ENCODE peak calls at places on chromosome 21, in nine cellular contexts. B, M, G, W, A, V, Y, H and S are unnamed samples.

GRCh38 chr21:17903029-17903806 is 84.1 kb upstream of the C21orf91 start:
- DNase-seq in B (no peak), M (no peak), G (no peak), W (peak; percentile 59), A (peak; percentile 60), V (peak; percentile 49), Y (no peak), H (peak; percentile 73), S (no peak)

GRCh38 chr21:35408401-35408800 is 359.3 kb upstream of the RUNX1 start:
- DNase-seq in B (no peak), M (no peak), G (no peak), W (peak; percentile 77), A (no peak), V (peak; percentile 58), Y (no peak), H (no peak), S (no peak)

GRCh38 chr21:35319684-35320083 is 270.6 kb upstream of the RUNX1 start:
- DNase-seq in B (no peak), M (no peak), G (no peak), W (peak; percentile 54), A (no peak), V (no peak), Y (no peak), H (peak; percentile 12), S (no peak)

GRCh38 chr21:28521932-28522826 is 470.5 kb downstream of the LTN1 start:
- DNase-seq in B (no peak), M (no peak), G (peak; percentile 49), W (peak; percentile 62), A (peak; percentile 60), V (peak; percentile 79), Y (no peak), H (peak; percentile 54), S (peak; percentile 47)

GRCh38 chr21:35398366-35398982 is 349.4 kb upstream of the RUNX1 start:
- DNase-seq in B (no peak), M (no peak), G (no peak), W (peak; percentile 30), A (peak; percentile 40), V (peak; percentile 15), Y (no peak), H (no peak), S (no peak)

GRCh38 chr21:21200939-21201610 is 202.9 kb downstream of the NCAM2 start:
- DNase-seq in B (no peak), M (no peak), G (no peak), W (peak; percentile 50), A (peak; percentile 53), V (peak; percentile 49), Y (no peak), H (no peak), S (peak; percentile 2)

GRCh38 chr21:15051652-15052554 is 12.9 kb downstream of the NRIP1 start:
- DNase-seq in B (no peak), M (no peak), G (no peak), W (no peak), A (peak; percentile 53), V (peak; percentile 47), Y (no peak), H (peak; percentile 61), S (peak; percentile 43)

GRCh38 chr21:38920631-38921398 is 115.1 kb downstream of the ETS2 start:
- DNase-seq in B (no peak), M (no peak), G (no peak), W (peak; percentile 68), A (peak; percentile 76), V (peak; percentile 72), Y (no peak), H (peak; percentile 78), S (no peak)

GRCh38 chr21:38990424-38990794 is 184.7 kb downstream of the ETS2 start:
- DNase-seq in B (no peak), M (no peak), G (no peak), W (no peak), A (no peak), V (no peak), Y (peak; percentile 74), H (no peak), S (no peak)

GRCh38 chr21:29155118-29155932 is 24.9 kb downstream of the MAP3K7CL start:
- DNase-seq in B (no peak), M (no peak), G (no peak), W (peak; percentile 76), A (peak; percentile 95), V (peak; percentile 62), Y (peak; percentile 71), H (peak; percentile 39), S (peak; percentile 84)

GRCh38 chr21:34813266-34813886 is 144.6 kb downstream of the CLIC6 start:
- DNase-seq in B (no peak), M (no peak), G (peak; percentile 50), W (peak; percentile 78), A (peak; percentile 81), V (peak; percentile 90), Y (no peak), H (peak; percentile 72), S (peak; percentile 72)

GRCh38 chr21:38987551-38988210 is 182.0 kb downstream of the ETS2 start:
- DNase-seq in B (no peak), M (no peak), G (no peak), W (peak; percentile 24), A (no peak), V (no peak), Y (no peak), H (no peak), S (no peak)

GRCh38 chr21:31457675-31458074 is 113.6 kb upstream of the TIAM1 start:
- DNase-seq in B (no peak), M (no peak), G (no peak), W (no peak), A (no peak), V (no peak), Y (no peak), H (no peak), S (no peak)

GRCh38 chr21:26027696-26028095 is 142.9 kb downstream of the APP start:
- DNase-seq in B (no peak), M (no peak), G (no peak), W (no peak), A (no peak), V (peak; percentile 16), Y (no peak), H (no peak), S (no peak)

GRCh38 chr21:15522148-15522547 is 207.6 kb upstream of the USP25 start:
- DNase-seq in B (no peak), M (no peak), G (no peak), W (no peak), A (no peak), V (no peak), Y (no peak), H (no peak), S (no peak)

GRCh38 chr21:42659416-42660117 is 6.1 kb downstream of the PDE9A start:
- DNase-seq in B (no peak), M (no peak), G (no peak), W (no peak), A (no peak), V (no peak), Y (no peak), H (no peak), S (no peak)
- H3K4me3 ChIP-seq in B (no peak overlapping the region), M (no peak overlapping the region), G (no peak overlapping the region), W (no peak overlapping the region), A (no peak overlapping the region), V (no peak overlapping the region), Y (no peak overlapping the region), H (no peak overlapping the region), S (no peak overlapping the region)

DNA sequence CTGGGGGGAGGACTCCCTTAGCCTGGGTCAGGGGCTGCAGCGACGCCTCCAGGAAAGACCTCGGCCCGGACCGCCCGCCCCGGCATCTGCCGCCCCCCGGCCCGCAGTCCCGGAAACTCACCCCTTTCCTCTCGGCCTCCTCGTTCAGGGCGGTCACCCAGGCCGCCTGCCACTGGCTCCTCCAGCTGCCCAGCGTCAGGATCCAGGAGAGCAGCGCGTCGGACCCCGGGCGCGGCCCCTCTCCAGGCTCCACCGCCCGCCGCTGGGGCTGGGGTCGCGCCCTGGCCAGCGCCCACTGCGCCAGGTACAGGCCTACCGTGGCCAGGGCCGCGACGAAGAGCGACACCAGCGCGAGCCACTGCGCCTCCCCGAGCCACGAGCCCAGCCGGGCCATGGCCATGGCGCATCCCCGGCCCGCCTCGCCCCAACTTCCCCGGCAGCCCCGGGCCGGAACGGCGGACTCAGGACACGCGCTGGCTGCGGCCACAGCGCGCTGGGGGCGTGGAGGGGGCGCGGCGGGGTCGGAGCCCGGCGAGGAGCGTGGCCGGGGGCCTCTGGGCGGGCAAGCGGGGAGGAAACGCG is 478 bp downstream of the C2CD2 start:
- DNase-seq in B (no peak), M (no peak), G (no peak), W (peak; percentile 65), A (no peak), V (no peak), Y (peak; percentile 78), H (peak; percentile 23), S (no peak)
- H3K4me3 ChIP-seq in B (peak overlapping the region; percentile 76), M (peak overlapping the region; percentile 27), G (peak overlapping the region; percentile 70), W (peak overlapping the region; percentile 79), A (peak overlapping the region; percentile 49), V (peak overlapping the region; percentile 92), Y (peak overlapping the region; percentile 78), H (peak overlapping the region; percentile 76), S (peak overlapping the region; percentile 67)

GRCh38 chr21:36697473-36698159 is 1.3 kb upstream of the SIM2 start:
- DNase-seq in B (no peak), M (no peak), G (no peak), W (no peak), A (no peak), V (no peak), Y (peak; percentile 57), H (no peak), S (no peak)

GRCh38 chr21:36700295-36700960 is 1.5 kb downstream of the SIM2 start:
- DNase-seq in B (no peak), M (no peak), G (no peak), W (no peak), A (no peak), V (no peak), Y (no peak), H (no peak), S (no peak)

GRCh38 chr21:36698160-36699025 is 522 bp upstream of the SIM2 start:
- DNase-seq in B (no peak), M (no peak), G (no peak), W (no peak), A (no peak), V (peak; percentile 15), Y (peak; percentile 64), H (peak; percentile 73), S (no peak)

GRCh38 chr21:36699546-36700294 is 805 bp downstream of the SIM2 start:
- DNase-seq in B (no peak), M (no peak), G (no peak), W (peak; percentile 28), A (no peak), V (no peak), Y (peak; percentile 52), H (peak; percentile 29), S (no peak)

DNA sequence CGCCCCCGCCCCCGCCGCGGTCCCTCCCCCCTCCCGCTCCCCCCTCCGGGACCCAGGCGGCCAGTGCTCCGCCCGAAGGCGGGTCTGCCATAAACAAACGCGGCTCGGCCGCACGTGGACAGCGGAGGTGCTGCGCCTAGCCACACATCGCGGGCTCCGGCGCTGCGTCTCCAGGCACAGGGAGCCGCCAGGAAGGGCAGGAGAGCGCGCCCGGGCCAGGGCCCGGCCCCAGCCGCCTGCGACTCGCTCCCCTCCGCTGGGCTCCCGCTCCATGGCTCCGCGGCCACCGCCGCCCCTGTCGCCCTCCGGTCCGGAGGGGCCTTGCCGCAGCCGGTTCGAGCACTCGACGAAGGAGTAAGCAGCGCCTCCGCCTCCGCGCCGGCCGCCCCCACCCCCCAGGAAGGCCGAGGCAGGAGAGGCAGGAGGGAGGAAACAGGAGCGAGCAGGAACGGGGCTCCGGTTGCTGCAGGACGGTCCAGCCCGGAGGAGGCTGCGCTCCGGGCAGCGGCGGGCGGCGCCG is at the start of gene SIM2:
- DNase-seq in B (no peak), M (no peak), G (no peak), W (peak; percentile 53), A (peak; percentile 32), V (peak; percentile 52), Y (peak; percentile 64), H (peak; percentile 92), S (no peak)
- H3K4me3 ChIP-seq in B (peak within 1 kb of the TSS; percentile 57), M (no peak within 1 kb of the TSS), G (peak within 1 kb of the TSS; percentile 55), W (peak within 1 kb of the TSS; percentile 33), A (peak within 1 kb of the TSS; percentile 37), V (peak within 1 kb of the TSS; percentile 57), Y (peak within 1 kb of the TSS; percentile 33), H (peak within 1 kb of the TSS; percentile 95), S (no peak within 1 kb of the TSS)

GRCh38 chr21:46152939-46153258 is 2.5 kb downstream of the FTCD start:
- DNase-seq in B (peak; percentile 14), M (peak; percentile 44), G (no peak), W (no peak), A (no peak), V (no peak), Y (no peak), H (no peak), S (no peak)
- H3K4me3 ChIP-seq in B (peak overlapping the region; percentile 27), M (no peak overlapping the region), G (no peak overlapping the region), W (peak overlapping the region; percentile 12), A (no peak overlapping the region), V (no peak overlapping the region), Y (no peak overlapping the region), H (no peak overlapping the region), S (peak overlapping the region; percentile 15)